ENCODE peak calls at places on chromosomes 6 and 20, in four cellular contexts. S is activated T-cell treated with anti-CD3 and anti-CD28 coated beads, Interleukin-2, amount 50 U/mL, for 72 hours; X is IMR-90; W is AG09309. A is an unnamed sample.
A peak's percentile ranks its signal among the peaks of the same experiment; 100 is the strongest.

GRCh38 chr20:1381753-1382591 is 10.9 kb downstream of the FKBP1A start:
- DNase-seq in S (no peak), X (peak; percentile 63), W (no peak), A (no peak)

GRCh38 chr6:152154559-152155356 is 347.3 kb downstream of the ESR1 start:
- DNase-seq in S (no peak), X (peak; percentile 18), W (no peak), A (no peak)

GRCh38 chr20:36773123-36773547 is 428 bp downstream of the DSN1 start:
- DNase-seq in S (no peak), X (no peak), W (no peak), A (no peak)

GRCh38 chr6:7392402-7392801 is 2.8 kb downstream of the RIOK1 start:
- DNase-seq in S (no peak), X (no peak), W (no peak), A (peak; percentile 47)

GRCh38 chr6:74731921-74732320 is 473.9 kb downstream of the COL12A1 start:
- DNase-seq in S (no peak), X (peak; percentile 71), W (peak; percentile 86), A (peak; percentile 83)

GRCh38 chr20:58775371-58775770 is 75.3 kb downstream of the GNAS-AS1 start:
- DNase-seq in S (no peak), X (no peak), W (no peak), A (no peak)

GRCh38 chr20:60204601-60205000 is 246.4 kb downstream of the CDH26 start:
- DNase-seq in S (no peak), X (no peak), W (no peak), A (no peak)

GRCh38 chr6:137874204-137875001 is 7.3 kb downstream of the TNFAIP3 start:
- DNase-seq in S (peak; percentile 17), X (no peak), W (no peak), A (peak; percentile 82)

GRCh38 chr6:136084403-136084802 is 165.7 kb downstream of the MTFR2 start:
- DNase-seq in S (no peak), X (peak; percentile 31), W (no peak), A (no peak)

GRCh38 chr6:63649847-63650265 is 14.3 kb downstream of the PHF3 start:
- DNase-seq in S (no peak), X (peak; percentile 37), W (no peak), A (no peak)

GRCh38 chr6:36430351-36430750 is 12.3 kb downstream of the PXT1 start:
- DNase-seq in S (no peak), X (peak; percentile 67), W (no peak), A (peak; percentile 72)

GRCh38 chr6:7543761-7544424 is 2.4 kb downstream of the DSP start:
- DNase-seq in S (no peak), X (no peak), W (no peak), A (peak; percentile 8)

GRCh38 chr6:132931937-132932336 is 117.6 kb downstream of the RPS12 start:
- DNase-seq in S (no peak), X (peak; percentile 76), W (peak; percentile 59), A (peak; percentile 83)

GRCh38 chr20:41686961-41687360 is 68.8 kb upstream of the CHD6 start:
- DNase-seq in S (no peak), X (no peak), W (no peak), A (no peak)

GRCh38 chr20:33584976-33585375 is 77.2 kb upstream of the C20orf144 start:
- DNase-seq in S (no peak), X (no peak), W (no peak), A (no peak)

GRCh38 chr6:44113396-44113795 is 13.9 kb downstream of the MRPL14 start:
- DNase-seq in S (no peak), X (no peak), W (no peak), A (no peak)

GRCh38 chr20:34627458-34627857 is 49.4 kb downstream of the PIGU start:
- DNase-seq in S (no peak), X (no peak), W (no peak), A (no peak)

GRCh38 chr20:53898558-53898931 is 171.8 kb downstream of the BCAS1 start:
- DNase-seq in S (no peak), X (no peak), W (no peak), A (no peak)

A was measured in amniotic epithelial cell.